ENCODE peak calls at places on chromosomes 12 and 14, in nine cellular contexts. L, D, I, X, A, C, Z, E and W are unnamed samples.

GRCh38 chr12:121806556-121807308 is 2.9 kb downstream of the SETD1B start:
- DNase-seq in L (peak), D (no peak), I (no peak), X (no peak), A (no peak), C (no peak), Z (no peak), E (no peak), W (peak)

GRCh38 chr14:22580604-22581003 is 8.4 kb downstream of the DAD1 start:
- DNase-seq in L (no peak), D (no peak), I (no peak), X (no peak), A (no peak), C (no peak), Z (no peak), E (no peak), W (no peak)

GRCh38 chr12:106673151-106673550 is 90.3 kb downstream of the RFX4 start:
- DNase-seq in L (no peak), D (no peak), I (no peak), X (peak), A (no peak), C (no peak), Z (no peak), E (no peak), W (no peak)

GRCh38 chr14:24436355-24437019 is 6.1 kb downstream of the SDR39U1 start:
- DNase-seq in L (no peak), D (no peak), I (no peak), X (peak), A (peak), C (peak), Z (no peak), E (peak), W (no peak)

GRCh38 chr12:67483871-67484554 is 164.5 kb upstream of the DYRK2 start:
- DNase-seq in L (no peak), D (peak), I (no peak), X (no peak), A (no peak), C (no peak), Z (no peak), E (no peak), W (no peak)

GRCh38 chr14:64926398-64926995 is 12.2 kb downstream of the CHURC1 start:
- DNase-seq in L (no peak), D (no peak), I (no peak), X (no peak), A (no peak), C (no peak), Z (no peak), E (no peak), W (no peak)

GRCh38 chr14:90645842-90646443 is 170.3 kb downstream of the TTC7B start:
- DNase-seq in L (no peak), D (no peak), I (no peak), X (peak), A (peak), C (no peak), Z (no peak), E (no peak), W (no peak)

GRCh38 chr12:132014915-132015280 is 65.2 kb downstream of the EP400 start:
- DNase-seq in L (no peak), D (no peak), I (no peak), X (no peak), A (no peak), C (no peak), Z (no peak), E (no peak), W (no peak)

GRCh38 chr12:101051901-101052550 is 158.0 kb downstream of the SLC5A8 start:
- DNase-seq in L (no peak), D (no peak), I (no peak), X (no peak), A (peak), C (peak), Z (no peak), E (no peak), W (no peak)

GRCh38 chr12:88144037-88144436 is 1.9 kb downstream of the TMTC3 start:
- DNase-seq in L (no peak), D (no peak), I (no peak), X (no peak), A (no peak), C (no peak), Z (no peak), E (no peak), W (no peak)

GRCh38 chr12:99131761-99132199 is 486.7 kb downstream of the APAF1 start:
- DNase-seq in L (peak), D (no peak), I (peak), X (peak), A (no peak), C (no peak), Z (no peak), E (no peak), W (peak)

GRCh38 chr14:90575336-90575735 is 178.5 kb downstream of the CALM1 start:
- DNase-seq in L (no peak), D (no peak), I (no peak), X (no peak), A (no peak), C (no peak), Z (no peak), E (no peak), W (no peak)

GRCh38 chr12:11698729-11699128 is 49.3 kb downstream of the ETV6 start:
- DNase-seq in L (no peak), D (no peak), I (no peak), X (no peak), A (no peak), C (no peak), Z (no peak), E (no peak), W (no peak)

GRCh38 chr12:116520801-116521471 is 38.2 kb upstream of the MAP1LC3B2 start:
- DNase-seq in L (no peak), D (no peak), I (no peak), X (no peak), A (no peak), C (peak), Z (no peak), E (no peak), W (no peak)

GRCh38 chr14:76782885-76783566 is 21.8 kb downstream of the VASH1 start:
- DNase-seq in L (peak), D (no peak), I (no peak), X (no peak), A (no peak), C (no peak), Z (no peak), E (no peak), W (no peak)

GRCh38 chr12:79375050-79375449 is 315.7 kb downstream of the PAWR start:
- DNase-seq in L (no peak), D (no peak), I (no peak), X (no peak), A (no peak), C (no peak), Z (no peak), E (no peak), W (no peak)

GRCh38 chr14:103207404-103208072 is 84.3 kb downstream of the TNFAIP2 start:
- DNase-seq in L (peak), D (no peak), I (no peak), X (peak), A (no peak), C (no peak), Z (no peak), E (no peak), W (no peak)

GRCh38 chr12:124392991-124393790 is 98.3 kb downstream of the RFLNA start:
- DNase-seq in L (peak), D (no peak), I (no peak), X (peak), A (no peak), C (peak), Z (no peak), E (no peak), W (peak)

GRCh38 chr14:59137256-59137655 is 51.2 kb upstream of the DAAM1 start:
- DNase-seq in L (no peak), D (no peak), I (no peak), X (no peak), A (no peak), C (no peak), Z (no peak), E (no peak), W (no peak)

GRCh38 chr14:29028973-29029582 is 262.5 kb downstream of the FOXG1 start:
- DNase-seq in L (no peak), D (no peak), I (no peak), X (peak), A (no peak), C (no peak), Z (no peak), E (no peak), W (no peak)

GRCh38 chr12:116861331-116861730 is 19.9 kb downstream of the HRK start:
- DNase-seq in L (peak), D (peak), I (no peak), X (peak), A (no peak), C (peak), Z (no peak), E (no peak), W (no peak)

GRCh38 chr12:3671330-3672112 is 81.4 kb downstream of the CRACR2A start:
- DNase-seq in L (no peak), D (no peak), I (no peak), X (no peak), A (no peak), C (no peak), Z (no peak), E (no peak), W (no peak)

GRCh38 chr12:50981319-50982239 is 29.2 kb downstream of the HIGD1C start:
- DNase-seq in L (no peak), D (no peak), I (no peak), X (no peak), A (no peak), C (no peak), Z (no peak), E (no peak), W (no peak)

GRCh38 chr14:22794533-22794932 is 20.7 kb downstream of the SLC7A7 start:
- DNase-seq in L (no peak), D (no peak), I (no peak), X (no peak), A (no peak), C (no peak), Z (no peak), E (no peak), W (no peak)

GRCh38 chr14:73731111-73731510 is 16.9 kb upstream of the PNMA1 start:
- DNase-seq in L (no peak), D (no peak), I (no peak), X (no peak), A (no peak), C (no peak), Z (no peak), E (no peak), W (no peak)

GRCh38 chr12:51270067-51270846 is at the start of gene SMAGP:
- DNase-seq in L (peak), D (peak), I (no peak), X (peak), A (no peak), C (no peak), Z (peak), E (peak), W (peak)

GRCh38 chr12:125186471-125187147 is 121.4 kb downstream of the AACS start:
- DNase-seq in L (no peak), D (no peak), I (no peak), X (peak), A (no peak), C (no peak), Z (no peak), E (no peak), W (no peak)